ENCODE peak calls at places on chromosomes 11 and 22, in ten cellular contexts. K, L, X, Y, D, E, B, U, H and G are unnamed samples.
A peak's percentile ranks its signal among the peaks of the same experiment; 100 is the strongest.

GRCh38 chr11:70127653-70128434 is 49.7 kb downstream of the ANO1 start:
- DNase-seq in K (no peak), L (no peak), B (no peak), H (no peak), D (no peak), X (no peak), E (no peak), U (no peak), Y (no peak), G (no peak)

GRCh38 chr11:93529707-93530467 is 13.3 kb downstream of the SMCO4 start:
- DNase-seq in U (no peak), Y (no peak), H (no peak), D (peak; percentile 6), X (no peak), L (no peak), B (peak; percentile 28), K (no peak), E (no peak), G (no peak)

GRCh38 chr11:132101861-132102260 is 731.4 kb downstream of the NTM start:
- DNase-seq in E (no peak), L (no peak), H (no peak), X (no peak), D (no peak), B (no peak), Y (no peak), K (no peak), U (no peak), G (peak; percentile 24)

GRCh38 chr11:62500066-62501035 is 46.3 kb downstream of the AHNAK start:
- DNase-seq in D (no peak), B (no peak), E (peak; percentile 89), K (no peak), U (peak; percentile 96), Y (peak; percentile 88), L (no peak), X (no peak), H (no peak), G (peak; percentile 77)

GRCh38 chr11:122340607-122341006 is 224.6 kb upstream of the BLID start:
- DNase-seq in Y (no peak), L (no peak), U (no peak), E (no peak), X (no peak), D (no peak), B (no peak), H (no peak), K (no peak), G (no peak)

GRCh38 chr11:86486261-86487030 is 111.8 kb downstream of the CCDC81 start:
- DNase-seq in B (no peak), K (no peak), Y (no peak), L (no peak), H (no peak), D (no peak), E (no peak), U (no peak), X (no peak), G (no peak)

GRCh38 chr22:41405588-41405987 is 23.8 kb downstream of the TEF start:
- DNase-seq in B (no peak), Y (no peak), U (no peak), D (no peak), X (no peak), K (no peak), H (no peak), E (no peak), L (no peak), G (no peak)

GRCh38 chr22:32637951-32638350 is 163.3 kb downstream of the FBXO7 start:
- DNase-seq in X (no peak), U (no peak), L (no peak), K (no peak), E (no peak), Y (no peak), B (no peak), D (no peak), H (no peak), G (no peak)

GRCh38 chr11:1770528-1770927 is 6.8 kb upstream of the CTSD start:
- DNase-seq in Y (no peak), K (no peak), E (no peak), B (peak; percentile 35), U (peak; percentile 41), X (no peak), H (no peak), L (no peak), D (no peak), G (no peak)

GRCh38 chr11:77560605-77561004 is 29.1 kb upstream of the AQP11 start:
- DNase-seq in X (no peak), L (peak; percentile 24), H (no peak), Y (peak; percentile 46), D (no peak), B (peak; percentile 20), K (no peak), U (peak; percentile 77), E (peak; percentile 77), G (no peak)

GRCh38 chr11:65446446-65447277 is 24.1 kb downstream of the NEAT1 start:
- DNase-seq in L (peak; percentile 54), U (peak; percentile 50), Y (no peak), X (no peak), B (no peak), D (peak; percentile 49), H (no peak), E (no peak), K (no peak), G (peak; percentile 52)

GRCh38 chr22:45349916-45350315 is 40.2 kb downstream of the FAM118A start:
- DNase-seq in K (no peak), U (no peak), E (no peak), D (no peak), X (no peak), L (no peak), H (no peak), Y (no peak), B (no peak), G (no peak)

GRCh38 chr22:31952459-31952858 is 8.1 kb downstream of the YWHAH start:
- DNase-seq in Y (no peak), L (peak; percentile 92), U (peak; percentile 79), D (peak; percentile 89), X (no peak), E (no peak), H (no peak), B (peak; percentile 79), K (no peak), G (no peak)

GRCh38 chr11:92461478-92461877 is 236.9 kb downstream of the FAT3 start:
- DNase-seq in Y (no peak), E (no peak), D (no peak), K (no peak), L (no peak), B (no peak), X (no peak), U (no peak), H (no peak), G (no peak)

GRCh38 chr11:73087730-73088129 is 54.4 kb downstream of the FCHSD2 start:
- DNase-seq in B (peak; percentile 37), U (peak; percentile 7), H (no peak), Y (no peak), D (no peak), X (no peak), L (peak; percentile 53), E (no peak), K (no peak), G (no peak)

GRCh38 chr11:2919837-2920236 is 9.4 kb downstream of the PHLDA2 start:
- DNase-seq in U (no peak), X (no peak), B (no peak), D (no peak), E (no peak), H (no peak), Y (no peak), K (no peak), L (no peak), G (no peak)

GRCh38 chr11:2917842-2918490 is 11.3 kb downstream of the PHLDA2 start:
- DNase-seq in E (no peak), B (no peak), X (no peak), D (no peak), H (no peak), L (no peak), Y (no peak), K (no peak), U (no peak), G (no peak)

GRCh38 chr11:2921261-2921660 is 8.0 kb downstream of the PHLDA2 start:
- DNase-seq in E (no peak), H (no peak), K (no peak), X (no peak), B (no peak), U (no peak), Y (no peak), D (no peak), L (no peak), G (no peak)

GRCh38 chr11:2920343-2920742 is 8.9 kb downstream of the PHLDA2 start:
- DNase-seq in B (no peak), Y (no peak), H (no peak), X (no peak), E (no peak), U (no peak), L (no peak), K (no peak), D (no peak), G (no peak)

DNA sequence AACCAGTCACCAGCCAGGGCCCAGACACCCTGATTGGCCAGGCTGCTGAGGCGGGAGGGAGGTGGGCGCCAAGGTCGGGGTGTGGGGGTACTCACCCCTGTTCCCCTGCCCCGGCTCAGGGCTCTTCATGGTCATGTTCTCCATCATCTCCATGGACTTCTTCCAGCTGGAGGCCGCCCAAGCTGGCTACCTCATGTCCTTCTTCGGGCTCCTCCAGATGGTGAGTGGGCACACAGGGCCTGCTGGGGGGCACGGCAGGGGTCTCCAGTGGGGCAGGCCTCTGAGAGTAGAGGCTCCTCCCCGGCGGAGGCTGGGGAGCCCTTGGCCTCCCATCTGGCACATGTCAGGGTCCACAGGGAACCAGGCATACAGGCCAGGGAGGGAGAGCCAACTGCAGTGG is 10.0 kb downstream of the PHLDA2 start:
- DNase-seq in K (no peak), X (no peak), B (no peak), E (no peak), Y (no peak), H (no peak), U (no peak), D (no peak), L (no peak), G (no peak)
- H3K9ac ChIP-seq in K (no peak overlapping the region), X (no peak overlapping the region), B (no peak overlapping the region), E (no peak overlapping the region), Y (no peak overlapping the region), H (no peak overlapping the region), U (no peak overlapping the region), D (no peak overlapping the region), L (no peak overlapping the region), G (no peak overlapping the region)

GRCh38 chr11:115503886-115504278 is 333 bp downstream of the CADM1 start:
- DNase-seq in Y (no peak), L (no peak), K (no peak), D (no peak), H (no peak), X (no peak), U (peak; percentile 1), B (no peak), E (no peak), G (no peak)
- H3K9ac ChIP-seq in Y (no peak overlapping the region), L (peak overlapping the region; percentile 5), K (peak overlapping the region; percentile 90), D (no peak overlapping the region), H (peak overlapping the region; percentile 44), X (peak overlapping the region; percentile 96), U (peak overlapping the region; percentile 73), B (no peak overlapping the region), E (peak overlapping the region; percentile 50), G (peak overlapping the region; percentile 58)

GRCh38 chr22:29345932-29346331 is 30.4 kb upstream of the RASL10A start:
- DNase-seq in U (no peak), B (no peak), H (no peak), Y (no peak), D (no peak), K (no peak), X (no peak), E (no peak), L (no peak), G (no peak)
- H3K9ac ChIP-seq in U (no peak overlapping the region), B (no peak overlapping the region), H (peak overlapping the region; percentile 32), Y (no peak overlapping the region), D (no peak overlapping the region), K (no peak overlapping the region), X (no peak overlapping the region), E (no peak overlapping the region), L (no peak overlapping the region), G (no peak overlapping the region)

GRCh38 chr11:75241906-75242644 is 1.5 kb downstream of the TPBGL start:
- DNase-seq in E (no peak), Y (no peak), U (no peak), D (no peak), B (no peak), L (no peak), H (no peak), K (no peak), X (no peak), G (no peak)
- H3K9ac ChIP-seq in E (no peak overlapping the region), Y (no peak overlapping the region), U (no peak overlapping the region), D (no peak overlapping the region), B (peak overlapping the region; percentile 60), L (no peak overlapping the region), H (no peak overlapping the region), K (no peak overlapping the region), X (no peak overlapping the region), G (no peak overlapping the region)